ENCODE peak calls at places on chromosomes 6 and 20, in six cellular contexts. One of them, this sample, is unnamed.

GRCh38 chr20:53330744-53331143 is 262.9 kb downstream of the ZNF217 start:
- DNase-seq in A673: no peak
- DNase-seq in fibroblast of lung: no peak
- DNase-seq in ovary: no peak
- DNase-seq in brain microvascular endothelial cell: no peak
- DNase-seq in effector memory CD4-positive, alpha-beta T cell: no peak
- DNase-seq in this sample: no peak

GRCh38 chr6:5994234-5994998 is 12.3 kb downstream of the NRN1 start:
- DNase-seq in brain microvascular endothelial cell: no peak
- DNase-seq in ovary: no peak
- DNase-seq in effector memory CD4-positive, alpha-beta T cell: no peak
- DNase-seq in fibroblast of lung: no peak
- DNase-seq in A673: no peak
- DNase-seq in this sample: no peak

GRCh38 chr6:84428300-84428907 is 201.0 kb upstream of the CEP162 start:
- DNase-seq in brain microvascular endothelial cell: peak
- DNase-seq in ovary: no peak
- DNase-seq in A673: peak
- DNase-seq in fibroblast of lung: peak
- DNase-seq in effector memory CD4-positive, alpha-beta T cell: no peak
- DNase-seq in this sample: no peak

GRCh38 chr6:170295519-170296422 is 4.9 kb upstream of the DLL1 start:
- DNase-seq in effector memory CD4-positive, alpha-beta T cell: no peak
- DNase-seq in ovary: no peak
- DNase-seq in A673: peak
- DNase-seq in fibroblast of lung: no peak
- DNase-seq in brain microvascular endothelial cell: no peak
- DNase-seq in this sample: no peak

GRCh38 chr6:48080227-48081009 is 30.6 kb downstream of the PTCHD4 start:
- DNase-seq in brain microvascular endothelial cell: peak
- DNase-seq in A673: peak
- DNase-seq in ovary: no peak
- DNase-seq in fibroblast of lung: peak
- DNase-seq in effector memory CD4-positive, alpha-beta T cell: no peak
- DNase-seq in this sample: no peak

GRCh38 chr6:159197251-159197650 is 28.1 kb downstream of the FNDC1 start:
- DNase-seq in fibroblast of lung: no peak
- DNase-seq in A673: no peak
- DNase-seq in brain microvascular endothelial cell: no peak
- DNase-seq in effector memory CD4-positive, alpha-beta T cell: no peak
- DNase-seq in ovary: no peak
- DNase-seq in this sample: no peak

GRCh38 chr20:48669946-48670630 is 157.7 kb downstream of the PREX1 start:
- DNase-seq in fibroblast of lung: no peak
- DNase-seq in effector memory CD4-positive, alpha-beta T cell: no peak
- DNase-seq in brain microvascular endothelial cell: no peak
- DNase-seq in A673: no peak
- DNase-seq in ovary: no peak
- DNase-seq in this sample: no peak

GRCh38 chr6:117469791-117470190 is 12.7 kb upstream of the DCBLD1 start:
- DNase-seq in A673: no peak
- DNase-seq in ovary: no peak
- DNase-seq in effector memory CD4-positive, alpha-beta T cell: no peak
- DNase-seq in brain microvascular endothelial cell: no peak
- DNase-seq in fibroblast of lung: no peak
- DNase-seq in this sample: no peak

GRCh38 chr20:34861386-34862084 is 11.1 kb downstream of the GGT7 start:
- DNase-seq in fibroblast of lung: no peak
- DNase-seq in ovary: no peak
- DNase-seq in effector memory CD4-positive, alpha-beta T cell: no peak
- DNase-seq in brain microvascular endothelial cell: no peak
- DNase-seq in A673: no peak
- DNase-seq in this sample: no peak

GRCh38 chr6:105921781-105922180 is 164.4 kb upstream of the PRDM1 start:
- DNase-seq in fibroblast of lung: no peak
- DNase-seq in A673: no peak
- DNase-seq in effector memory CD4-positive, alpha-beta T cell: no peak
- DNase-seq in ovary: no peak
- DNase-seq in brain microvascular endothelial cell: no peak
- DNase-seq in this sample: no peak

GRCh38 chr20:52789716-52790115 is 182.4 kb upstream of the TSHZ2 start:
- DNase-seq in brain microvascular endothelial cell: no peak
- DNase-seq in A673: no peak
- DNase-seq in effector memory CD4-positive, alpha-beta T cell: no peak
- DNase-seq in fibroblast of lung: no peak
- DNase-seq in ovary: no peak
- DNase-seq in this sample: no peak

GRCh38 chr6:75384116-75384515 is 99.5 kb upstream of the TMEM30A start:
- DNase-seq in A673: no peak
- DNase-seq in effector memory CD4-positive, alpha-beta T cell: no peak
- DNase-seq in brain microvascular endothelial cell: no peak
- DNase-seq in ovary: no peak
- DNase-seq in fibroblast of lung: no peak
- DNase-seq in this sample: no peak

GRCh38 chr6:150764638-150765456 is 100.7 kb upstream of the MTHFD1L start:
- DNase-seq in effector memory CD4-positive, alpha-beta T cell: no peak
- DNase-seq in A673: no peak
- DNase-seq in ovary: no peak
- DNase-seq in brain microvascular endothelial cell: no peak
- DNase-seq in fibroblast of lung: no peak
- DNase-seq in this sample: no peak

GRCh38 chr20:8427419-8428065 is 295.5 kb downstream of the PLCB1 start:
- DNase-seq in brain microvascular endothelial cell: no peak
- DNase-seq in ovary: no peak
- DNase-seq in effector memory CD4-positive, alpha-beta T cell: no peak
- DNase-seq in fibroblast of lung: no peak
- DNase-seq in A673: no peak
- DNase-seq in this sample: no peak

GRCh38 chr6:165599596-165600487 is 63.2 kb downstream of the PDE10A start:
- DNase-seq in brain microvascular endothelial cell: no peak
- DNase-seq in fibroblast of lung: no peak
- DNase-seq in A673: no peak
- DNase-seq in effector memory CD4-positive, alpha-beta T cell: no peak
- DNase-seq in ovary: no peak
- DNase-seq in this sample: no peak

GRCh38 chr6:100085162-100085431 is 91.1 kb upstream of the MCHR2 start:
- DNase-seq in effector memory CD4-positive, alpha-beta T cell: no peak
- DNase-seq in A673: no peak
- DNase-seq in ovary: no peak
- DNase-seq in brain microvascular endothelial cell: no peak
- DNase-seq in fibroblast of lung: no peak
- DNase-seq in this sample: no peak

GRCh38 chr20:59351148-59352040 is 51.0 kb downstream of the EDN3 start:
- DNase-seq in brain microvascular endothelial cell: no peak
- DNase-seq in A673: no peak
- DNase-seq in fibroblast of lung: no peak
- DNase-seq in effector memory CD4-positive, alpha-beta T cell: no peak
- DNase-seq in ovary: no peak
- DNase-seq in this sample: no peak

GRCh38 chr6:170027111-170028043 is 263.5 kb downstream of the DLL1 start:
- DNase-seq in brain microvascular endothelial cell: no peak
- DNase-seq in A673: no peak
- DNase-seq in fibroblast of lung: peak
- DNase-seq in ovary: no peak
- DNase-seq in effector memory CD4-positive, alpha-beta T cell: no peak
- DNase-seq in this sample: no peak

GRCh38 chr6:11969092-11969491 is 43.0 kb upstream of the HIVEP1 start:
- DNase-seq in ovary: no peak
- DNase-seq in A673: no peak
- DNase-seq in fibroblast of lung: peak
- DNase-seq in effector memory CD4-positive, alpha-beta T cell: no peak
- DNase-seq in brain microvascular endothelial cell: peak
- DNase-seq in this sample: no peak
- H3K27ac ChIP-seq in ovary: no peak
- H3K27ac ChIP-seq in A673: no peak
- H3K27ac ChIP-seq in fibroblast of lung: peak
- H3K27ac ChIP-seq in effector memory CD4-positive, alpha-beta T cell: no peak
- H3K27ac ChIP-seq in brain microvascular endothelial cell: peak
- H3K27ac ChIP-seq in this sample: no peak

GRCh38 chr6:26390504-26390903 is 7.6 kb downstream of the BTN2A2 start:
- DNase-seq in brain microvascular endothelial cell: no peak
- DNase-seq in A673: no peak
- DNase-seq in fibroblast of lung: no peak
- DNase-seq in ovary: no peak
- DNase-seq in effector memory CD4-positive, alpha-beta T cell: no peak
- DNase-seq in this sample: no peak

GRCh38 chr6:26394289-26394688 is 7.8 kb upstream of the BTN3A1 start:
- DNase-seq in effector memory CD4-positive, alpha-beta T cell: no peak
- DNase-seq in ovary: no peak
- DNase-seq in brain microvascular endothelial cell: peak
- DNase-seq in fibroblast of lung: peak
- DNase-seq in A673: peak
- DNase-seq in this sample: no peak

GRCh38 chr6:26389349-26389799 is 6.5 kb downstream of the BTN2A2 start:
- DNase-seq in A673: no peak
- DNase-seq in brain microvascular endothelial cell: no peak
- DNase-seq in fibroblast of lung: no peak
- DNase-seq in ovary: no peak
- DNase-seq in effector memory CD4-positive, alpha-beta T cell: no peak
- DNase-seq in this sample: no peak

GRCh38 chr6:26388441-26388840 is 5.5 kb downstream of the BTN2A2 start:
- DNase-seq in fibroblast of lung: no peak
- DNase-seq in ovary: no peak
- DNase-seq in A673: no peak
- DNase-seq in effector memory CD4-positive, alpha-beta T cell: no peak
- DNase-seq in brain microvascular endothelial cell: peak
- DNase-seq in this sample: no peak

DNA sequence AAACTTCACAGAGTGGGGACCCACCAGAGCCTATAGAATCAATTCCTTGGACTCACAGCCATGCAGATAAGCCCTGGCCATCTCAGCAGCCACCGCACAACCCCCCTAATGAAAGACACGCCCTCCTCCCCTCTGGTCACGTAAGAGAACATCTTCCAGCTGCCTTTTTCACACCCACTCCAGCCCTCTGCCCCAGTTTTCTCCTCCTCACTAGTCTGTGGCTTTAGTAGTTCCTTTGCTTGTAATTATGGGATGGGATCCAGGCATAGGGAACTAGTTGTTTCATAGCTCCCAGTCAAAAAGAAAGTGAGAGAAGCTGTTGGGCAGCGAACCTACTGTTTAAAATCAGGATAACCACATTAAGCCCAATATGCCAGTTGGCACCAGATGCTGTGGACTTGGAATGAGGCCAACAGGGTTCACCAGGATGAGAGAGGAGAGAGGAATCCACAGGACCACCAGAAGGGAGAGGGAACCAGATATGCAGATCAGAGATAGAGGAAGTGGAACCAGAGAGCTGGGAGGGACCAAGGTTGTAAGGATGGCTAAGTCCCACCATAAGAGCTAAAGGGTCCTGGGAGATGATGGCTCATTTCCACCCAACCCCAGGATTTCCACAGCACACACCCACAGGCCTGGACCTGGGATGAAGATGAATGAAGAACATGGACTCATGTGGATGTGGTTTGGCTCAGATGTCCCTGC is 9.0 kb upstream of the BTN3A1 start:
- DNase-seq in effector memory CD4-positive, alpha-beta T cell: no peak
- DNase-seq in ovary: no peak
- DNase-seq in fibroblast of lung: peak
- DNase-seq in brain microvascular endothelial cell: no peak
- DNase-seq in A673: no peak
- DNase-seq in this sample: no peak
- H3K27ac ChIP-seq in effector memory CD4-positive, alpha-beta T cell: no peak
- H3K27ac ChIP-seq in ovary: no peak
- H3K27ac ChIP-seq in fibroblast of lung: no peak
- H3K27ac ChIP-seq in brain microvascular endothelial cell: no peak
- H3K27ac ChIP-seq in A673: no peak
- H3K27ac ChIP-seq in this sample: no peak

GRCh38 chr20:23114018-23114417 is 27.9 kb upstream of the CD93 start:
- DNase-seq in effector memory CD4-positive, alpha-beta T cell: no peak
- DNase-seq in fibroblast of lung: no peak
- DNase-seq in A673: no peak
- DNase-seq in ovary: peak
- DNase-seq in brain microvascular endothelial cell: no peak
- DNase-seq in this sample: no peak
- H3K27ac ChIP-seq in effector memory CD4-positive, alpha-beta T cell: no peak
- H3K27ac ChIP-seq in fibroblast of lung: no peak
- H3K27ac ChIP-seq in A673: no peak
- H3K27ac ChIP-seq in ovary: no peak
- H3K27ac ChIP-seq in brain microvascular endothelial cell: no peak
- H3K27ac ChIP-seq in this sample: peak

GRCh38 chr20:50559149-50559548 is 49.0 kb downstream of the PTPN1 start:
- DNase-seq in brain microvascular endothelial cell: no peak
- DNase-seq in fibroblast of lung: no peak
- DNase-seq in A673: no peak
- DNase-seq in ovary: no peak
- DNase-seq in effector memory CD4-positive, alpha-beta T cell: no peak
- DNase-seq in this sample: no peak
- H3K27ac ChIP-seq in brain microvascular endothelial cell: peak
- H3K27ac ChIP-seq in fibroblast of lung: no peak
- H3K27ac ChIP-seq in A673: no peak
- H3K27ac ChIP-seq in ovary: no peak
- H3K27ac ChIP-seq in effector memory CD4-positive, alpha-beta T cell: no peak
- H3K27ac ChIP-seq in this sample: no peak

This sample was measured in caudate nucleus.